ENCODE peak calls at places on chromosomes 16 and 17, in nine cellular contexts. C is heart right ventricle, H is Peyer's patch, X is Caco-2, Q is tibial nerve, L is ascending aorta, E is PC-9, N is heart left ventricle, Z is mammary epithelial cell. S is an unnamed sample.

GRCh38 chr17:47726796-47727703 is 6.0 kb upstream of the TBX21 start:
- DNase-seq in H (peak; percentile 34), E (no peak), X (no peak), Q (no peak), C (no peak), L (no peak), N (no peak), Z (no peak), S (no peak)

GRCh38 chr17:77440571-77440981 is 299.8 kb downstream of the SEC14L1 start:
- DNase-seq in E (no peak), H (no peak), X (no peak), Z (no peak), C (no peak), L (no peak), Q (no peak), N (no peak), S (no peak)

GRCh38 chr17:52148288-52148968 is 10.1 kb downstream of the CA10 start:
- DNase-seq in Z (no peak), X (no peak), H (no peak), C (no peak), Q (no peak), N (no peak), L (no peak), E (no peak), S (no peak)

GRCh38 chr16:8859913-8860881 is 8.6 kb downstream of the CARHSP1 start:
- DNase-seq in E (peak; percentile 71), H (no peak), X (peak; percentile 76), N (no peak), C (no peak), Z (peak; percentile 24), L (no peak), Q (peak; percentile 68), S (peak; percentile 84)

GRCh38 chr17:31457391-31458234 is 66.1 kb downstream of the RAB11FIP4 start:
- DNase-seq in Q (no peak), E (no peak), X (peak; percentile 95), Z (no peak), H (no peak), N (no peak), L (no peak), C (no peak), S (no peak)

GRCh38 chr17:47821031-47821423 is 567 bp downstream of the OSBPL7 start:
- DNase-seq in H (no peak), L (no peak), X (peak; percentile 53), C (no peak), Q (no peak), Z (no peak), E (no peak), N (no peak), S (no peak)

GRCh38 chr17:76232342-76232741 is 8.0 kb downstream of the RNF157 start:
- DNase-seq in X (no peak), H (no peak), Z (peak; percentile 27), N (no peak), C (no peak), E (no peak), L (no peak), Q (no peak), S (no peak)

GRCh38 chr17:58084317-58084981 is 1.2 kb downstream of the DYNLL2 start:
- DNase-seq in E (peak; percentile 69), Z (peak; percentile 44), Q (no peak), C (peak; percentile 29), H (peak; percentile 61), X (peak; percentile 87), L (no peak), N (peak; percentile 51), S (peak; percentile 52)

GRCh38 chr17:80599546-80600305 is 55.1 kb downstream of the RPTOR start:
- DNase-seq in C (no peak), H (peak; percentile 66), Q (no peak), Z (no peak), L (no peak), X (peak; percentile 92), N (no peak), E (no peak), S (no peak)

GRCh38 chr17:17993366-17993765 is 20.7 kb downstream of the DRC3 start:
- DNase-seq in E (no peak), H (no peak), Q (no peak), C (no peak), L (no peak), N (no peak), Z (no peak), X (no peak), S (no peak)

GRCh38 chr17:77839324-77840155 is 119.0 kb upstream of the TNRC6C start:
- DNase-seq in H (peak; percentile 14), N (no peak), L (no peak), X (peak; percentile 80), C (no peak), E (no peak), Z (no peak), Q (no peak), S (no peak)

GRCh38 chr17:9389116-9389515 is 186.5 kb downstream of the STX8 start:
- DNase-seq in H (no peak), N (no peak), E (peak; percentile 89), X (no peak), L (no peak), Q (no peak), C (no peak), Z (peak; percentile 98), S (no peak)

DNA sequence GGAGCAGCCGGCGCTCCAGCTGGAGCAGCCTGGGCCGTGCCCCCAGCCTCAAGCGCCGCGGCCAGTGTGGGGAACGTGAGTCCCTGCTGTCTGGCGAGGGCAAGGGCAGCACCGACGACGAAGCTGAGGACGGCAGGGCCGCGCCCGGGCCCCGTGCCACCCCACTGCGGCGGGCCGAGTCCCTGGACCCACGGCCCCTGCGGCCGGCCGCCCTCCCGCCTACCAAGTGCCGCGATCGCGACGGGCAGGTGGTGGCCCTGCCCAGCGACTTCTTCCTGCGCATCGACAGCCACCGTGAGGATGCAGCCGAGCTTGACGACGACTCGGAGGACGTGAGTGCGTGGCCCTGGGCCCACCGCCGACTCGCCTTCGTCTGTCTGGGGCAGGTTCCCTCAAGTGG is 16.0 kb downstream of the TPSG1 start:
- DNase-seq in Z (no peak), Q (no peak), N (no peak), C (no peak), E (no peak), L (no peak), H (no peak), X (no peak), S (no peak)
- TF ChIP-seq CTCF in Z (no peak), Q (no peak), N (no peak), C (no peak), E (no peak), L (no peak), H (no peak), X (no peak), S (no peak)

GRCh38 chr16:81796585-81797346 is 17.7 kb downstream of the PLCG2 start:
- DNase-seq in Z (peak; percentile 39), L (no peak), E (no peak), N (no peak), X (no peak), H (no peak), Q (no peak), C (no peak), S (no peak)

GRCh38 chr16:81796035-81796434 is 16.9 kb downstream of the PLCG2 start:
- DNase-seq in Z (no peak), H (no peak), L (no peak), Q (no peak), N (no peak), C (no peak), E (no peak), X (no peak), S (no peak)

GRCh38 chr16:81799138-81799504 is 20.0 kb downstream of the PLCG2 start:
- DNase-seq in C (no peak), Z (no peak), X (no peak), H (no peak), N (no peak), L (no peak), E (no peak), Q (no peak), S (no peak)

GRCh38 chr16:81797443-81797842 is 18.4 kb downstream of the PLCG2 start:
- DNase-seq in Z (peak; percentile 5), N (no peak), L (no peak), C (no peak), E (no peak), Q (no peak), X (no peak), H (no peak), S (no peak)

DNA sequence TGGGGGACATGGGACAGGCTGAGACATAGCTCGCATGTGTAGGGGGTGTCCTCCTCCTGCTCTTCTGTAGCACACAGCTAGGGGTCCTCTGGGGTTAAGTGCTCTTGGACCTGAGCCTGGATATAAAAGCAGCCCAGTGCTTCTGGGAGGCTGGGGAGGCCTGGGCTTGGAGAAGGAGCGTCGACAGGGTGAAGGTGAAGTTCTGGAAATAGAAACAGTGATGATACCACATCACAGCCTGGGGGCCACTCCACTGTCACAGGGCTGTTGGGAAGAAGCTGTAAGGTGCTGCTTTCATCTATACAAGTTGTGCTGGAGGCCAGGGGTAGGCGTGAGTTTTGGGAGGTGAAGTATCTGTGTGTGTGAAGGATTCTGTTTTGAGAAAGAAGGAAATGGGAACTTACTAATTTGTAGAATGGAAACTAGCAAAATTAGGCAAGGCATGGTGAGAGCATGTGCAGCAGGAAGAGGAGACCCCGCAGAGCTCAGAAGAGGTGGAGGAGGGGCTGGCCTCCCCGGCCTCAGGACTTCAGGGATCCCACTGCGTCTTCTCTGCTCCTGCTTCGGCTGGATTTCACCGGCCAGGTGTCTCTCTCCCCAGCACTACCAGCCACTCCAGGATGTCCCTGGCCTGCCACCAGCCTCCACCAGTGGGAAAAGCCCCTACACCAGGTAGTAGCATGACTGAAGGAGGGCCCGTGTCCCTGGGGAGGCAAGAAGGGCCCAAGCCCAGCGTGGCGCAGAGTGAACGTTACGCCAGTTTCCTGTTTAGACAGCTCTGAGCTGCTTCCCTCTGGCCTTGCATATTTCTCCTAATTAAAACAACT is 19.4 kb downstream of the PLCG2 start:
- DNase-seq in Z (no peak), N (no peak), E (no peak), X (no peak), Q (no peak), H (no peak), C (no peak), L (no peak), S (no peak)
- H3K4me1 ChIP-seq in Z (peaks cover 16% of the 10 kb centered on the region), N (peaks cover 40% of the 10 kb centered on the region), E (no peaks in the 10 kb centered on the region), X (no peaks in the 10 kb centered on the region), Q (no peaks in the 10 kb centered on the region), H (no peaks in the 10 kb centered on the region), C (peaks cover 11% of the 10 kb centered on the region), L (no peaks in the 10 kb centered on the region), S (peaks cover 20% of the 10 kb centered on the region)

GRCh38 chr16:56338566-56339318 is 86.6 kb downstream of the AMFR start:
- DNase-seq in Q (no peak), H (no peak), Z (no peak), X (no peak), C (no peak), N (no peak), E (no peak), L (no peak), S (no peak)
- TF ChIP-seq CTCF in Q (no peak), H (no peak), Z (no peak), X (no peak), C (no peak), N (no peak), E (no peak), L (no peak), S (no peak)

GRCh38 chr17:45228121-45228941 is 6.6 kb downstream of the FMNL1 start:
- DNase-seq in L (no peak), C (no peak), E (no peak), X (no peak), Z (no peak), N (peak; percentile 47), Q (no peak), H (no peak), S (no peak)
- H3K4me1 ChIP-seq in L (peaks cover 2% of the 10 kb centered on the region), C (peaks cover 80% of the 10 kb centered on the region), E (peaks cover 55% of the 10 kb centered on the region), X (peaks cover 18% of the 10 kb centered on the region), Z (peaks cover 50% of the 10 kb centered on the region), N (peaks cover 88% of the 10 kb centered on the region), Q (peaks cover 10% of the 10 kb centered on the region), H (no peaks in the 10 kb centered on the region), S (peaks cover 8% of the 10 kb centered on the region)

S was measured in cardiac muscle cell.